ENCODE peak calls at places on chromosome 6, in five cellular contexts. One of them, this sample, is unnamed.

GRCh38 chr6:54029187-54029586 is 82.1 kb upstream of the MLIP start:
- DNase-seq in stimulated activated CD8-positive, alpha-beta memory T cell treated with anti-CD3 and anti-CD28 coated beads, Interleukin-4, amount 100 ng/mL, for 24 hours: no peak
- DNase-seq in cardiac fibroblast: no peak
- DNase-seq in H54: no peak
- DNase-seq in kidney glomerular epithelial cell: no peak
- DNase-seq in this sample: no peak

GRCh38 chr6:157376706-157377230 is 4.2 kb upstream of the ZDHHC14 start:
- DNase-seq in stimulated activated CD8-positive, alpha-beta memory T cell treated with anti-CD3 and anti-CD28 coated beads, Interleukin-4, amount 100 ng/mL, for 24 hours: no peak
- DNase-seq in cardiac fibroblast: no peak
- DNase-seq in H54: no peak
- DNase-seq in kidney glomerular epithelial cell: no peak
- DNase-seq in this sample: no peak

GRCh38 chr6:90890681-90891337 is 303.9 kb upstream of the MAP3K7 start:
- DNase-seq in stimulated activated CD8-positive, alpha-beta memory T cell treated with anti-CD3 and anti-CD28 coated beads, Interleukin-4, amount 100 ng/mL, for 24 hours: no peak
- DNase-seq in cardiac fibroblast: no peak
- DNase-seq in H54: no peak
- DNase-seq in kidney glomerular epithelial cell: no peak
- DNase-seq in this sample: no peak

GRCh38 chr6:15551798-15552197 is 111.0 kb downstream of the DTNBP1 start:
- DNase-seq in stimulated activated CD8-positive, alpha-beta memory T cell treated with anti-CD3 and anti-CD28 coated beads, Interleukin-4, amount 100 ng/mL, for 24 hours: no peak
- DNase-seq in cardiac fibroblast: peak
- DNase-seq in H54: no peak
- DNase-seq in kidney glomerular epithelial cell: peak
- DNase-seq in this sample: peak

GRCh38 chr6:144266091-144266649 is 19.0 kb upstream of the UTRN start:
- DNase-seq in stimulated activated CD8-positive, alpha-beta memory T cell treated with anti-CD3 and anti-CD28 coated beads, Interleukin-4, amount 100 ng/mL, for 24 hours: no peak
- DNase-seq in cardiac fibroblast: peak
- DNase-seq in H54: peak
- DNase-seq in kidney glomerular epithelial cell: peak
- DNase-seq in this sample: no peak

GRCh38 chr6:82569022-82569421 is 205.4 kb downstream of the TPBG start:
- DNase-seq in stimulated activated CD8-positive, alpha-beta memory T cell treated with anti-CD3 and anti-CD28 coated beads, Interleukin-4, amount 100 ng/mL, for 24 hours: no peak
- DNase-seq in cardiac fibroblast: no peak
- DNase-seq in H54: no peak
- DNase-seq in kidney glomerular epithelial cell: no peak
- DNase-seq in this sample: no peak

GRCh38 chr6:89611666-89612065 is 26.9 kb downstream of the LYRM2 start:
- DNase-seq in stimulated activated CD8-positive, alpha-beta memory T cell treated with anti-CD3 and anti-CD28 coated beads, Interleukin-4, amount 100 ng/mL, for 24 hours: no peak
- DNase-seq in cardiac fibroblast: peak
- DNase-seq in H54: no peak
- DNase-seq in kidney glomerular epithelial cell: peak
- DNase-seq in this sample: peak

GRCh38 chr6:170025341-170026271 is 265.3 kb downstream of the DLL1 start:
- DNase-seq in stimulated activated CD8-positive, alpha-beta memory T cell treated with anti-CD3 and anti-CD28 coated beads, Interleukin-4, amount 100 ng/mL, for 24 hours: no peak
- DNase-seq in cardiac fibroblast: no peak
- DNase-seq in H54: no peak
- DNase-seq in kidney glomerular epithelial cell: no peak
- DNase-seq in this sample: no peak

GRCh38 chr6:97437087-97437486 is 154.1 kb upstream of the MMS22L start:
- DNase-seq in stimulated activated CD8-positive, alpha-beta memory T cell treated with anti-CD3 and anti-CD28 coated beads, Interleukin-4, amount 100 ng/mL, for 24 hours: no peak
- DNase-seq in cardiac fibroblast: peak
- DNase-seq in H54: no peak
- DNase-seq in kidney glomerular epithelial cell: peak
- DNase-seq in this sample: no peak

GRCh38 chr6:31354248-31354647 is 2.7 kb downstream of the HLA-B start:
- DNase-seq in stimulated activated CD8-positive, alpha-beta memory T cell treated with anti-CD3 and anti-CD28 coated beads, Interleukin-4, amount 100 ng/mL, for 24 hours: no peak
- DNase-seq in cardiac fibroblast: no peak
- DNase-seq in H54: no peak
- DNase-seq in kidney glomerular epithelial cell: no peak
- DNase-seq in this sample: no peak

GRCh38 chr6:33985333-33985751 is 160.5 kb downstream of the GRM4 start:
- DNase-seq in stimulated activated CD8-positive, alpha-beta memory T cell treated with anti-CD3 and anti-CD28 coated beads, Interleukin-4, amount 100 ng/mL, for 24 hours: no peak
- DNase-seq in cardiac fibroblast: no peak
- DNase-seq in H54: no peak
- DNase-seq in kidney glomerular epithelial cell: no peak
- DNase-seq in this sample: no peak

GRCh38 chr6:35214869-35215664 is 1.3 kb downstream of the SCUBE3 start:
- DNase-seq in stimulated activated CD8-positive, alpha-beta memory T cell treated with anti-CD3 and anti-CD28 coated beads, Interleukin-4, amount 100 ng/mL, for 24 hours: no peak
- DNase-seq in cardiac fibroblast: no peak
- DNase-seq in H54: no peak
- DNase-seq in kidney glomerular epithelial cell: no peak
- DNase-seq in this sample: no peak

GRCh38 chr6:452301-453067 is 60.9 kb downstream of the IRF4 start:
- DNase-seq in stimulated activated CD8-positive, alpha-beta memory T cell treated with anti-CD3 and anti-CD28 coated beads, Interleukin-4, amount 100 ng/mL, for 24 hours: no peak
- DNase-seq in cardiac fibroblast: no peak
- DNase-seq in H54: no peak
- DNase-seq in kidney glomerular epithelial cell: no peak
- DNase-seq in this sample: no peak

GRCh38 chr6:90997076-90997475 is 410.2 kb upstream of the MAP3K7 start:
- DNase-seq in stimulated activated CD8-positive, alpha-beta memory T cell treated with anti-CD3 and anti-CD28 coated beads, Interleukin-4, amount 100 ng/mL, for 24 hours: no peak
- DNase-seq in cardiac fibroblast: no peak
- DNase-seq in H54: no peak
- DNase-seq in kidney glomerular epithelial cell: no peak
- DNase-seq in this sample: no peak

GRCh38 chr6:43796910-43797890 is 27.2 kb downstream of the VEGFA start:
- DNase-seq in stimulated activated CD8-positive, alpha-beta memory T cell treated with anti-CD3 and anti-CD28 coated beads, Interleukin-4, amount 100 ng/mL, for 24 hours: no peak
- DNase-seq in cardiac fibroblast: no peak
- DNase-seq in H54: no peak
- DNase-seq in kidney glomerular epithelial cell: no peak
- DNase-seq in this sample: no peak

GRCh38 chr6:75230484-75231325 is 12.9 kb downstream of the COX7A2 start:
- DNase-seq in stimulated activated CD8-positive, alpha-beta memory T cell treated with anti-CD3 and anti-CD28 coated beads, Interleukin-4, amount 100 ng/mL, for 24 hours: no peak
- DNase-seq in cardiac fibroblast: peak
- DNase-seq in H54: no peak
- DNase-seq in kidney glomerular epithelial cell: peak
- DNase-seq in this sample: no peak

GRCh38 chr6:31495580-31495979 is 2.4 kb upstream of the MICB start:
- DNase-seq in stimulated activated CD8-positive, alpha-beta memory T cell treated with anti-CD3 and anti-CD28 coated beads, Interleukin-4, amount 100 ng/mL, for 24 hours: no peak
- DNase-seq in cardiac fibroblast: peak
- DNase-seq in H54: no peak
- DNase-seq in kidney glomerular epithelial cell: peak
- DNase-seq in this sample: no peak

GRCh38 chr6:11050735-11051134 is 6.6 kb upstream of the ELOVL2 start:
- DNase-seq in stimulated activated CD8-positive, alpha-beta memory T cell treated with anti-CD3 and anti-CD28 coated beads, Interleukin-4, amount 100 ng/mL, for 24 hours: no peak
- DNase-seq in cardiac fibroblast: peak
- DNase-seq in H54: no peak
- DNase-seq in kidney glomerular epithelial cell: no peak
- DNase-seq in this sample: no peak

GRCh38 chr6:82322386-82322785 is 41.2 kb upstream of the TPBG start:
- DNase-seq in stimulated activated CD8-positive, alpha-beta memory T cell treated with anti-CD3 and anti-CD28 coated beads, Interleukin-4, amount 100 ng/mL, for 24 hours: no peak
- DNase-seq in cardiac fibroblast: no peak
- DNase-seq in H54: no peak
- DNase-seq in kidney glomerular epithelial cell: no peak
- DNase-seq in this sample: no peak

GRCh38 chr6:138323821-138324220 is 53.9 kb upstream of the SMIM28 start:
- DNase-seq in stimulated activated CD8-positive, alpha-beta memory T cell treated with anti-CD3 and anti-CD28 coated beads, Interleukin-4, amount 100 ng/mL, for 24 hours: no peak
- DNase-seq in cardiac fibroblast: no peak
- DNase-seq in H54: no peak
- DNase-seq in kidney glomerular epithelial cell: no peak
- DNase-seq in this sample: no peak

GRCh38 chr6:111551521-111552231 is 54.0 kb downstream of the TRAF3IP2 start:
- DNase-seq in stimulated activated CD8-positive, alpha-beta memory T cell treated with anti-CD3 and anti-CD28 coated beads, Interleukin-4, amount 100 ng/mL, for 24 hours: no peak
- DNase-seq in cardiac fibroblast: no peak
- DNase-seq in H54: no peak
- DNase-seq in kidney glomerular epithelial cell: no peak
- DNase-seq in this sample: no peak

GRCh38 chr6:152341596-152341995 is 295.6 kb downstream of the SYNE1 start:
- DNase-seq in stimulated activated CD8-positive, alpha-beta memory T cell treated with anti-CD3 and anti-CD28 coated beads, Interleukin-4, amount 100 ng/mL, for 24 hours: no peak
- DNase-seq in cardiac fibroblast: no peak
- DNase-seq in H54: no peak
- DNase-seq in kidney glomerular epithelial cell: no peak
- DNase-seq in this sample: no peak

GRCh38 chr6:143581835-143582480 is 70.4 kb upstream of the FUCA2 start:
- DNase-seq in stimulated activated CD8-positive, alpha-beta memory T cell treated with anti-CD3 and anti-CD28 coated beads, Interleukin-4, amount 100 ng/mL, for 24 hours: no peak
- DNase-seq in cardiac fibroblast: peak
- DNase-seq in H54: no peak
- DNase-seq in kidney glomerular epithelial cell: no peak
- DNase-seq in this sample: no peak

GRCh38 chr6:14435291-14435690 is 317.7 kb downstream of the CD83 start:
- DNase-seq in stimulated activated CD8-positive, alpha-beta memory T cell treated with anti-CD3 and anti-CD28 coated beads, Interleukin-4, amount 100 ng/mL, for 24 hours: no peak
- DNase-seq in cardiac fibroblast: no peak
- DNase-seq in H54: no peak
- DNase-seq in kidney glomerular epithelial cell: no peak
- DNase-seq in this sample: no peak

GRCh38 chr6:11773013-11773412 is 5.6 kb downstream of the ADTRP start:
- DNase-seq in stimulated activated CD8-positive, alpha-beta memory T cell treated with anti-CD3 and anti-CD28 coated beads, Interleukin-4, amount 100 ng/mL, for 24 hours: no peak
- DNase-seq in cardiac fibroblast: no peak
- DNase-seq in H54: no peak
- DNase-seq in kidney glomerular epithelial cell: no peak
- DNase-seq in this sample: no peak

GRCh38 chr6:136566007-136566487 is 15.8 kb upstream of the MAP7 start:
- DNase-seq in stimulated activated CD8-positive, alpha-beta memory T cell treated with anti-CD3 and anti-CD28 coated beads, Interleukin-4, amount 100 ng/mL, for 24 hours: no peak
- DNase-seq in cardiac fibroblast: no peak
- DNase-seq in H54: no peak
- DNase-seq in kidney glomerular epithelial cell: no peak
- DNase-seq in this sample: no peak

GRCh38 chr6:26197736-26198625 is 110.8 kb downstream of the HFE start:
- DNase-seq in stimulated activated CD8-positive, alpha-beta memory T cell treated with anti-CD3 and anti-CD28 coated beads, Interleukin-4, amount 100 ng/mL, for 24 hours: no peak
- DNase-seq in cardiac fibroblast: peak
- DNase-seq in H54: no peak
- DNase-seq in kidney glomerular epithelial cell: no peak
- DNase-seq in this sample: no peak

This sample was measured in kidney epithelial cell.